ENCODE peak calls at places on chromosomes 7 and 10, in five cellular contexts. O is body of pancreas; B is Calu3; V is AG09309; T is CD8-positive, alpha-beta T cell. P is an unnamed sample.

GRCh38 chr10:132601567-132601966 is 64.0 kb downstream of the INPP5A start:
- DNase-seq in B (no peak), O (no peak), T (no peak), V (no peak), P (no peak)

GRCh38 chr7:80443336-80443735 is 68.5 kb downstream of the GNAT3 start:
- DNase-seq in B (no peak), O (no peak), V (no peak), T (no peak), P (no peak)

GRCh38 chr7:158541330-158542010 is 46.2 kb downstream of the PTPRN2 start:
- DNase-seq in V (no peak), T (peak), O (no peak), B (no peak), P (no peak)

GRCh38 chr7:25665346-25665745 is 437.1 kb upstream of the NPVF start:
- DNase-seq in V (no peak), O (no peak), T (no peak), B (no peak), P (no peak)

GRCh38 chr10:117762819-117763172 is 220.2 kb downstream of the EMX2 start:
- DNase-seq in T (no peak), B (no peak), O (no peak), V (no peak), P (no peak)

GRCh38 chr10:81367132-81367531 is 507.9 kb upstream of the NRG3 start:
- DNase-seq in V (no peak), O (no peak), T (no peak), B (no peak), P (no peak)

GRCh38 chr10:16777473-16778370 is 39.5 kb downstream of the RSU1 start:
- DNase-seq in T (no peak), V (peak), O (no peak), B (peak), P (peak)

GRCh38 chr10:115171392-115171960 is 78.3 kb downstream of the ATRNL1 start:
- DNase-seq in O (no peak), V (no peak), T (no peak), B (no peak), P (peak)

GRCh38 chr10:6030217-6030616 is 31.9 kb downstream of the IL2RA start:
- DNase-seq in T (no peak), B (no peak), O (no peak), V (no peak), P (no peak)

GRCh38 chr10:116708386-116708785 is 34.0 kb downstream of the HSPA12A start:
- DNase-seq in O (no peak), T (no peak), B (no peak), V (peak), P (peak)

GRCh38 chr7:158676898-158677297 is 27.7 kb downstream of the NCAPG2 start:
- DNase-seq in B (no peak), T (no peak), O (no peak), V (no peak), P (peak)

GRCh38 chr10:75397571-75397921 is 4.0 kb downstream of the ZNF503 start:
- DNase-seq in O (peak), T (no peak), B (no peak), V (no peak), P (peak)

GRCh38 chr10:102615361-102615760 is 28.9 kb upstream of the TRIM8 start:
- DNase-seq in V (no peak), T (no peak), O (no peak), B (no peak), P (no peak)

GRCh38 chr10:79159141-79159619 is 90.4 kb downstream of the ZMIZ1 start:
- DNase-seq in V (no peak), T (no peak), B (no peak), O (no peak), P (peak)

GRCh38 chr10:21514101-21514807 is 11.2 kb downstream of the SKIDA1 start:
- DNase-seq in V (no peak), B (no peak), T (no peak), O (no peak), P (no peak)

GRCh38 chr7:7183061-7183832 is 903 bp downstream of the C1GALT1 start:
- DNase-seq in V (no peak), T (peak), O (peak), B (peak), P (peak)

GRCh38 chr7:21580073-21580521 is 37.3 kb downstream of the DNAH11 start:
- DNase-seq in B (no peak), V (peak), O (no peak), T (no peak), P (peak)

GRCh38 chr10:63698815-63699205 is 177.6 kb downstream of the REEP3 start:
- DNase-seq in V (no peak), O (no peak), B (no peak), T (no peak), P (no peak)

GRCh38 chr10:29607576-29607975 is 27.2 kb downstream of the SVIL start:
- DNase-seq in V (no peak), T (no peak), O (no peak), B (no peak), P (no peak)

GRCh38 chr10:123635745-123636144 is 30.4 kb upstream of the GPR26 start:
- DNase-seq in T (no peak), V (no peak), B (no peak), O (no peak), P (no peak)

GRCh38 chr10:37667736-37668135 is 189.7 kb downstream of the ZNF248 start:
- DNase-seq in O (no peak), T (no peak), B (no peak), V (no peak), P (no peak)

GRCh38 chr7:40621592-40621998 is 486.8 kb downstream of the SUGCT start:
- DNase-seq in B (no peak), O (no peak), T (no peak), V (no peak), P (no peak)

GRCh38 chr7:50047716-50048115 is 45.3 kb downstream of the ZPBP start:
- DNase-seq in T (no peak), B (no peak), V (no peak), O (no peak), P (no peak)

GRCh38 chr10:111075577-111076185 is 1.1 kb upstream of the ADRA2A start:
- DNase-seq in T (no peak), O (no peak), V (no peak), B (no peak), P (no peak)

GRCh38 chr10:111078505-111079185 is 1.8 kb downstream of the ADRA2A start:
- DNase-seq in V (no peak), B (no peak), O (no peak), T (no peak), P (no peak)

GRCh38 chr10:111076682-111077661 is at the start of gene ADRA2A:
- DNase-seq in B (peak), O (peak), T (no peak), V (no peak), P (peak)

GRCh38 chr10:111077715-111078504 is 1.1 kb downstream of the ADRA2A start:
- DNase-seq in O (peak), T (no peak), V (no peak), B (peak), P (peak)

DNA sequence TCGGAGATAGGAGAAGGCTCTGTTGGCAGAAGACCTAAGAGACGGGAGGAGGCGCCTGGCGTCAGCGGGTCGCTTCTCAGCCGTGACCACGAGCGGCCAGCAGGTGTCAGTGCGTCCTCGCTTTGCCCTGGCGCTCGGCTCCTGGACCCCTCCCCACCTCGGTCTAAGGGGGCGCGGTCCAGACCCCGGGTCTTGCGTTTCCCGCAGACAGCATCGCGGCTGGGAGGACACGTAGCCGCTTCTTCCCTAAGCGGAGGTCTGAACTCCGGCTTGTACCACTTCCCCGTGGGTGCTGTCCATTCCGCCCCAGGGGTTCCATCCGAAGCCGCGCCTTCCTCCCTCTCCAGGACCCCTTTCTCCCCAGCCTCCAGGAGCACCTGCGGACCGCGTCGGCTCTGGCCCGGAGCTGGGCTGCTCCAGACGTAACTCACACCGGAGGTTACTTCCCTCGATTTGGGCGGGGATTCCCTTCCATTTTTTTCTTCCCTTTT is 593 bp upstream of the ADRA2A start:
- DNase-seq in V (no peak), T (peak), O (peak), B (peak), P (peak)
- TF ChIP-seq CTCF in V (peak), T (peak), O (peak), B (peak), P (peak)

GRCh38 chr10:125217986-125218675 is 57.8 kb upstream of the CTBP2 start:
- DNase-seq in T (no peak), V (peak), B (peak), O (no peak), P (peak)
- TF ChIP-seq CTCF in T (no peak), V (no peak), B (no peak), O (no peak), P (no peak)

DNA sequence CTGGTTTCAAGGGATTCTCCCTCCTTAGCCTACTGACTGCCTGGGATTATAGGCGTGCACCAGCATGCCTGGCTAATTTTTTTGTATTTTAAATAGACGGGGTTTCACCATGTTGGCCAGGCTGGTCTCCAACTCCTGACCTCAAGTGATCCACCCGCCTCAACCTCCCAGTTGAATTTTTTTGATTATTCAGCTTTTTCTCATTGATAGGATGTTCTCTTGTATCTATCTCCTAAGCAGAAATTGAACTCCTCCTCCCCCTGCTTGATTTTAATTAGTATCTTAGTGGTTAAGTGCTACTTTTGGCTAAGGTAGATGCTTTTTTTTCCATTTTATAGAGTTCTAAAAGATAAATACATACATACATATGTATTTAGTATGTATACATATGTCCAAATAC is 101.0 kb downstream of the ZNF277 start:
- DNase-seq in V (no peak), O (no peak), T (no peak), B (no peak), P (no peak)
- TF ChIP-seq CTCF in V (no peak), O (no peak), T (no peak), B (no peak), P (no peak)

GRCh38 chr10:18216482-18216881 is 76.3 kb downstream of the CACNB2 start:
- DNase-seq in T (no peak), O (no peak), B (no peak), V (no peak), P (peak)
- TF ChIP-seq CTCF in T (no peak), O (no peak), B (no peak), V (peak), P (peak)

GRCh38 chr10:44990302-44990655 is 10.4 kb upstream of the ZNF22 start:
- DNase-seq in O (no peak), B (peak), T (no peak), V (no peak), P (no peak)
- TF ChIP-seq CTCF in O (peak), B (peak), T (no peak), V (no peak), P (no peak)

GRCh38 chr7:604038-604883 is 84.6 kb upstream of the PDGFA start:
- DNase-seq in B (no peak), V (no peak), T (peak), O (peak), P (peak)
- TF ChIP-seq CTCF in B (no peak), V (no peak), T (no peak), O (no peak), P (no peak)

GRCh38 chr10:104300002-104300735 is 31.2 kb downstream of the GSTO2 start:
- DNase-seq in O (no peak), T (no peak), V (peak), B (no peak), P (peak)

GRCh38 chr10:104296687-104297436 is 27.9 kb downstream of the GSTO2 start:
- DNase-seq in B (no peak), V (no peak), T (no peak), O (no peak), P (no peak)

GRCh38 chr10:104299031-104299904 is 30.3 kb downstream of the GSTO2 start:
- DNase-seq in V (peak), T (no peak), O (no peak), B (no peak), P (peak)

GRCh38 chr10:104300736-104301292 is 31.8 kb downstream of the GSTO2 start:
- DNase-seq in T (no peak), B (no peak), V (peak), O (peak), P (peak)

GRCh38 chr10:104297697-104298660 is 29.0 kb downstream of the GSTO2 start:
- DNase-seq in V (peak), T (no peak), B (peak), O (no peak), P (peak)
- TF ChIP-seq CTCF in V (peak), T (peak), B (no peak), O (no peak), P (peak)

DNA sequence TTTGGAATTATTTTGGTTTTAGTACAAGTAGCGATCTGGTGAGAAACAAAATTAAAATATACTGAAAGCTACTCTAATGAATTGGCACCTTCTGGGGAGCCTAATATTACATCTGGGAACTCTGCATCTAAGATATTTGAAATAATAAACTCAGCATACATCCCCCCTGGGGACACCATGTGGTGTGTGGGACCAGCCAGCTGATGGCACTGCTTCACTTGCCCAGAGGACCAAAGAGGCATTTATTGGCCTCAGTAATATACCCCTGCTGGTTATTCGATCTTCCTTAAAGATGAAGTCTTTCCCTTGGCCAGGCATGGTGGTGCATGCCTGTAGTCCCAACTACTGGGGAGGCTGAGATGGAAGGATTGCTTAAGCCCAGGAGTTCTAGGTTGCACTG is 195.1 kb upstream of the AUTS2 start:
- DNase-seq in O (no peak), T (no peak), V (no peak), B (no peak), P (no peak)
- TF ChIP-seq CTCF in O (no peak), T (no peak), V (no peak), B (no peak), P (no peak)

DNA sequence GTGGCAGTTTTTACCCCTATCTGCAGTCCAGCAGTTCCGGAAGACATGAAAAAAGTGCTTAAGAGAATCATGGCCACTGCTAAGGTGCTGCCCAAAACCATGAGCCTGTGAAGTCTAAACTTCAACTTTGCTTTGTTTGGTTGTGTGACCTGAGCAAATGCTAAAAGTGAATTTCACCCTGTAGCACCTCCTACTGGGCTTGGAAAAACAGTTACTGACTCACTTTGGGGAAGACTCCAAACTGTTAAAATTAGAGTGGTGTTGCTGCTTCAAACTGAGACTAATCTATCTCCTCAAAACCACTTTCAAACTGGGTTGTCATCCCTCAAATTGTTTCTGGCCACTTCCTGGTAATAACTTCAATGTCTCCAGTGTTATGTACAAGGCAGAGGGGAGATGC is 21.3 kb downstream of the MKX start:
- DNase-seq in T (no peak), V (no peak), O (no peak), B (no peak), P (no peak)
- TF ChIP-seq CTCF in T (no peak), V (peak), O (no peak), B (no peak), P (peak)